ENCODE peak calls at places on chromosome 5, in seven cellular contexts. One of them, this sample, is unnamed.

GRCh38 chr5:103511554-103511885 is 51.1 kb downstream of the NUDT12 start:
- DNase-seq in sciatic nerve: no peak
- DNase-seq in activated T-helper 1 cell treated with Interleukin-2 at 50 U/mL for 16 hours: no peak
- DNase-seq in mesenchymal stem cell: peak; percentile 27
- DNase-seq in MCF 10A: peak; percentile 36
- DNase-seq in lower lobe of right lung: no peak
- DNase-seq in choroid plexus epithelial cell: peak; percentile 41
- DNase-seq in this sample: peak; percentile 26

GRCh38 chr5:165370772-165371171 is 1865.4 kb downstream of the MAT2B start:
- DNase-seq in sciatic nerve: no peak
- DNase-seq in activated T-helper 1 cell treated with Interleukin-2 at 50 U/mL for 16 hours: no peak
- DNase-seq in mesenchymal stem cell: peak; percentile 36
- DNase-seq in MCF 10A: peak; percentile 13
- DNase-seq in lower lobe of right lung: no peak
- DNase-seq in choroid plexus epithelial cell: peak; percentile 14
- DNase-seq in this sample: no peak

GRCh38 chr5:112686675-112687074 is 51.0 kb upstream of the APC start:
- DNase-seq in sciatic nerve: no peak
- DNase-seq in activated T-helper 1 cell treated with Interleukin-2 at 50 U/mL for 16 hours: no peak
- DNase-seq in mesenchymal stem cell: no peak
- DNase-seq in MCF 10A: no peak
- DNase-seq in lower lobe of right lung: no peak
- DNase-seq in choroid plexus epithelial cell: no peak
- DNase-seq in this sample: no peak

GRCh38 chr5:167524941-167525485 is 766.4 kb upstream of the WWC1 start:
- DNase-seq in sciatic nerve: no peak
- DNase-seq in activated T-helper 1 cell treated with Interleukin-2 at 50 U/mL for 16 hours: no peak
- DNase-seq in mesenchymal stem cell: peak; percentile 9
- DNase-seq in MCF 10A: peak; percentile 71
- DNase-seq in lower lobe of right lung: no peak
- DNase-seq in choroid plexus epithelial cell: no peak
- DNase-seq in this sample: no peak

GRCh38 chr5:140348104-140348503 is 1.7 kb upstream of the HBEGF start:
- DNase-seq in sciatic nerve: no peak
- DNase-seq in activated T-helper 1 cell treated with Interleukin-2 at 50 U/mL for 16 hours: no peak
- DNase-seq in mesenchymal stem cell: no peak
- DNase-seq in MCF 10A: peak; percentile 94
- DNase-seq in lower lobe of right lung: no peak
- DNase-seq in choroid plexus epithelial cell: no peak
- DNase-seq in this sample: peak; percentile 92

GRCh38 chr5:36305571-36306326 is 4.0 kb upstream of the RANBP3L start:
- DNase-seq in sciatic nerve: peak; percentile 62
- DNase-seq in activated T-helper 1 cell treated with Interleukin-2 at 50 U/mL for 16 hours: no peak
- DNase-seq in mesenchymal stem cell: peak; percentile 48
- DNase-seq in MCF 10A: peak; percentile 65
- DNase-seq in lower lobe of right lung: peak; percentile 47
- DNase-seq in choroid plexus epithelial cell: peak; percentile 75
- DNase-seq in this sample: peak; percentile 37

GRCh38 chr5:151670074-151670686 is 16.5 kb downstream of the SPARC start:
- DNase-seq in sciatic nerve: no peak
- DNase-seq in activated T-helper 1 cell treated with Interleukin-2 at 50 U/mL for 16 hours: no peak
- DNase-seq in mesenchymal stem cell: peak; percentile 92
- DNase-seq in MCF 10A: no peak
- DNase-seq in lower lobe of right lung: no peak
- DNase-seq in choroid plexus epithelial cell: peak; percentile 65
- DNase-seq in this sample: no peak

GRCh38 chr5:14118551-14119320 is 24.4 kb upstream of the TRIO start:
- DNase-seq in sciatic nerve: no peak
- DNase-seq in activated T-helper 1 cell treated with Interleukin-2 at 50 U/mL for 16 hours: no peak
- DNase-seq in mesenchymal stem cell: no peak
- DNase-seq in MCF 10A: no peak
- DNase-seq in lower lobe of right lung: no peak
- DNase-seq in choroid plexus epithelial cell: no peak
- DNase-seq in this sample: no peak

GRCh38 chr5:74670377-74671038 is 14.5 kb upstream of the HEXB start:
- DNase-seq in sciatic nerve: no peak
- DNase-seq in activated T-helper 1 cell treated with Interleukin-2 at 50 U/mL for 16 hours: no peak
- DNase-seq in mesenchymal stem cell: no peak
- DNase-seq in MCF 10A: no peak
- DNase-seq in lower lobe of right lung: no peak
- DNase-seq in choroid plexus epithelial cell: no peak
- DNase-seq in this sample: no peak

This sample was measured in RWPE1.